ENCODE peak calls at places on chromosome 11, in six cellular contexts. A is heart left ventricle, Y is PC-3, H is H9, Z is left lung, T is psoas muscle. J is an unnamed sample.

GRCh38 chr11:83611616-83612015 is 325.4 kb upstream of the CCDC90B start:
- DNase-seq in A (no peak), Y (no peak), H (no peak), Z (no peak), T (no peak), J (no peak)

GRCh38 chr11:45384016-45384415 is 97.9 kb upstream of the SYT13 start:
- DNase-seq in A (no peak), Y (no peak), H (no peak), Z (no peak), T (no peak), J (no peak)

GRCh38 chr11:93219440-93219839 is 21.6 kb upstream of the SLC36A4 start:
- DNase-seq in A (no peak), Y (no peak), H (no peak), Z (no peak), T (no peak), J (no peak)

GRCh38 chr11:124086447-124086846 is 28.8 kb upstream of the VWA5A start:
- DNase-seq in A (no peak), Y (no peak), H (no peak), Z (no peak), T (no peak), J (no peak)

GRCh38 chr11:5550440-5551095 is 2.2 kb upstream of the OR52H1 start:
- DNase-seq in A (no peak), Y (peak; percentile 80), H (no peak), Z (no peak), T (no peak), J (peak; percentile 62)

GRCh38 chr11:102436546-102436945 is 16.0 kb downstream of the TMEM123 start:
- DNase-seq in A (no peak), Y (no peak), H (no peak), Z (no peak), T (no peak), J (no peak)

GRCh38 chr11:48055292-48056132 is 75.2 kb downstream of the PTPRJ start:
- DNase-seq in A (no peak), Y (peak; percentile 96), H (no peak), Z (no peak), T (no peak), J (no peak)

GRCh38 chr11:72378704-72379383 is 55.5 kb downstream of the CLPB start:
- DNase-seq in A (no peak), Y (no peak), H (no peak), Z (peak; percentile 67), T (peak; percentile 83), J (no peak)

GRCh38 chr11:85048801-85049200 is 578.3 kb downstream of the DLG2 start:
- DNase-seq in A (no peak), Y (no peak), H (no peak), Z (no peak), T (no peak), J (no peak)

GRCh38 chr11:116432301-116432700 is 340.5 kb downstream of the BUD13 start:
- DNase-seq in A (no peak), Y (no peak), H (no peak), Z (no peak), T (no peak), J (no peak)

GRCh38 chr11:94895971-94896370 is 77.4 kb downstream of the CWC15 start:
- DNase-seq in A (no peak), Y (peak; percentile 76), H (no peak), Z (no peak), T (no peak), J (no peak)

GRCh38 chr11:6566704-6567370 is 36.6 kb downstream of the RRP8 start:
- DNase-seq in A (no peak), Y (no peak), H (no peak), Z (no peak), T (peak; percentile 70), J (no peak)

GRCh38 chr11:71171024-71171423 is 81.4 kb downstream of the SHANK2 start:
- DNase-seq in A (no peak), Y (no peak), H (no peak), Z (peak; percentile 4), T (no peak), J (no peak)

GRCh38 chr11:3834349-3835099 is 6.2 kb downstream of the RHOG start:
- DNase-seq in A (no peak), Y (no peak), H (no peak), Z (peak; percentile 78), T (peak; percentile 74), J (no peak)

GRCh38 chr11:24386551-24387404 is 110.1 kb upstream of the LUZP2 start:
- DNase-seq in A (no peak), Y (peak; percentile 60), H (no peak), Z (no peak), T (no peak), J (peak; percentile 3)

GRCh38 chr11:44658451-44658850 is 68.3 kb upstream of the TSPAN18 start:
- DNase-seq in A (no peak), Y (peak; percentile 25), H (peak; percentile 51), Z (no peak), T (no peak), J (no peak)

GRCh38 chr11:57482782-57483569 is 22.6 kb downstream of the RTN4RL2 start:
- DNase-seq in A (no peak), Y (peak; percentile 32), H (peak; percentile 81), Z (no peak), T (peak; percentile 70), J (peak; percentile 55)

GRCh38 chr11:1757861-1758610 is 5.7 kb downstream of the CTSD start:
- DNase-seq in A (peak; percentile 72), Y (no peak), H (no peak), Z (peak; percentile 65), T (peak; percentile 62), J (no peak)

GRCh38 chr11:129374993-129375721 is 491 bp upstream of the BARX2 start:
- DNase-seq in A (no peak), Y (peak; percentile 56), H (peak; percentile 64), Z (no peak), T (no peak), J (peak; percentile 53)

GRCh38 chr11:130449996-130450419 is 1.6 kb downstream of the ADAMTS15 start:
- DNase-seq in A (peak; percentile 91), Y (no peak), H (peak; percentile 94), Z (peak; percentile 74), T (peak; percentile 91), J (no peak)

GRCh38 chr11:70367071-70367470 is 31.3 kb upstream of the CTTN start:
- DNase-seq in A (no peak), Y (no peak), H (no peak), Z (no peak), T (no peak), J (no peak)

GRCh38 chr11:123193742-123194141 is 1.3 kb downstream of the CLMP start:
- DNase-seq in A (no peak), Y (no peak), H (no peak), Z (no peak), T (no peak), J (no peak)

GRCh38 chr11:76589945-76590630 is 80.5 kb downstream of the LRRC32 start:
- DNase-seq in A (no peak), Y (no peak), H (no peak), Z (no peak), T (no peak), J (no peak)

GRCh38 chr11:46698597-46698996 is 1.8 kb downstream of the ARHGAP1 start:
- DNase-seq in A (no peak), Y (no peak), H (no peak), Z (no peak), T (no peak), J (no peak)

GRCh38 chr11:134409552-134410429 is 2.3 kb downstream of the B3GAT1 start:
- DNase-seq in A (no peak), Y (no peak), H (no peak), Z (no peak), T (no peak), J (no peak)

GRCh38 chr11:83895516-83895915 is 609.3 kb upstream of the CCDC90B start:
- DNase-seq in A (no peak), Y (no peak), H (no peak), Z (no peak), T (no peak), J (no peak)

GRCh38 chr11:86403458-86403857 is 28.8 kb downstream of the CCDC81 start:
- DNase-seq in A (no peak), Y (no peak), H (no peak), Z (no peak), T (no peak), J (no peak)

GRCh38 chr11:86414032-86414431 is 39.3 kb downstream of the CCDC81 start:
- DNase-seq in A (no peak), Y (no peak), H (no peak), Z (no peak), T (no peak), J (peak; percentile 50)

GRCh38 chr11:86408845-86409244 is 34.2 kb downstream of the CCDC81 start:
- DNase-seq in A (no peak), Y (peak; percentile 2), H (no peak), Z (no peak), T (no peak), J (peak; percentile 29)
- TF ChIP-seq CTCF in A (no peak), Y (peak; percentile 53), H (peak; percentile 57), Z (no peak), T (no peak), J (peak; percentile 13)

GRCh38 chr11:35141538-35141937 is 2.6 kb downstream of the CD44 start:
- DNase-seq in A (peak; percentile 72), Y (peak; percentile 73), H (no peak), Z (peak; percentile 83), T (peak; percentile 53), J (no peak)
- H3K27ac ChIP-seq in A (no peak overlapping the region), Y (peak overlapping the region; percentile 82), H (no peak overlapping the region), Z (peak overlapping the region; percentile 94), T (no peak overlapping the region), J (peak overlapping the region; percentile 96)

DNA sequence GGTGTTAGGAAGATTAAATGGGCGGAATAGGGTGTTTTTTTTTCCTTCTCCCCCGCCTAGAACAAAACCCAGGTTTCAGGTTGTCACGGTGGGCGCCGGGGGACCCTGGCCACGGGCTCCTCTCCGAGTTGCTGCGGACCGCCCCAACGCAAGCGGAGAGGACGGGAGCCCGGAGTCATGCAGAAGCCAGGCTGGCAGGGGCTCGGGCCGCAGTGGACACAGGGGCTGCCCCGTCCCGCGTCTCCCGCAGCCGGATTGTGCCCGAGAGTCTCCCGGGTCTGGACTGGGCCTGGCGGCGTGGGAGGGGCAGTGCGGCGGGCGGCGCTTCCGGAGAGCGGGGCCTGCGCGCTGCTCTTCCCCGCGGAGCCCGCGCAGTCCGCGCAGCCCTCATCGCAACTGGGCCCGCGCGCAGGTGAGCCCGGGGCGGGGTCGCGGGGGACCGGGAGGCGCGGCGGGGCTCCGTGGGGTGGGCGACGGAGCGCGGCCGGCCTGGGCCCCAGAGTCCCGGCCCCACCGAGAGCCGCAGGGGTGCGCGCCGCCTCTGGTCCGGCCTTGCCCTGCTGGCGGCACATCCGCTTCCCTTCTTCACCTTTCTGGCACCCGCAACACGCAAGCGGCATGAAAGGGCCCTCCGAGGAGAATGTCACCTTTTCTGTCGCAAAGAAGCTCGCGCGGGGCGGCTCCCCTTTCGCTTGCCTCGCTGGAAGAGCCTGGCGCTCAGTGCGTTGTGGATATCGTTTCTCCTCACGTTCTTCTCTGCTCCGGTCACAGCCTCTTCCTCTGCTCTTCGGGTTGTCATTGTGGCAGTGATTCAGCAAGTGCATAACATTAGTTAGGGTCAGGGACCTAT is at the start of gene TIRAP:
- DNase-seq in A (peak; percentile 88), Y (peak; percentile 59), H (peak; percentile 60), Z (peak; percentile 82), T (peak; percentile 86), J (peak; percentile 46)
- TF ChIP-seq CTCF in A (peak; percentile 18), Y (no peak), H (peak; percentile 45), Z (no peak), T (peak; percentile 10), J (no peak)

DNA sequence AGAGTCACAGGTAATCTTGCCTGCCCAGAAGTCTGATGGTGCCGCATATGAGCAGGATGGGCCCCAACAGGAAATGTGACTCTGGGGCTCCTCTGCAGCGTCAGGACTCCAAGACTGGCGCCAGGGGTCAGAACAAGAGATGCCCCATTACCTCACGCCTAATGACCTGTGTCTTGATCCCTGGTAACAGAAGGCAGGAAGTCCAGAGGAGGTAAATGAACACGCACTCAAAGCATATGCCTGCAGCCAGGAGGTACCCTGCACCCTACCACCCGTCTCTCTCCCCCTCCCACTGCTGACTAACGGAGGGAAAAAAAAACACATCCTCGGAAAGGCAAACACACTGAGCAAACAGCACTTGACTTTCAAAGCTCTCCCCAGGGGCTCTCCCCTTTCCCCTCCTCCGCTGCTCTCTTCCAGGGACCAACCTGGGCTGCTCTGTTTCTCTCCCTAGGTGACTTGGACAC is 37.3 kb downstream of the ABCC8 start:
- DNase-seq in A (no peak), Y (peak; percentile 40), H (peak; percentile 38), Z (peak; percentile 50), T (no peak), J (no peak)
- H3K27ac ChIP-seq in A (no peak overlapping the region), Y (no peak overlapping the region), H (no peak overlapping the region), Z (no peak overlapping the region), T (no peak overlapping the region), J (no peak overlapping the region)

J was measured in RWPE1.